ENCODE peak calls at places on chromosomes 6 and 20, in seven cellular contexts. One of them, this sample, is unnamed.

GRCh38 chr6:31498748-31499147 is 803 bp downstream of the MICB start:
- DNase-seq in activated T-helper 2 cell treated with anti-CD3 and anti-CD28 coated beads, Interferon-gamma antibody, Interleukin-2, Interleukin-4, amounts not matched to agents 10 μg/mL and 5 μg/mL and 100 μg/mL, durations not matched to agents 14 hours and 24 hours and 36 hours: no peak
- DNase-seq in SK-N-SH: no peak
- DNase-seq in cardiac septum: no peak
- DNase-seq in activated CD4-positive, alpha-beta T cell treated with anti-CD3 and anti-CD28 coated beads for 48 hours: no peak
- DNase-seq in stimulated activated CD4-positive, alpha-beta T cell treated with anti-CD3 and anti-CD28 coated beads, Interleukin-15, amount 100 ng/mL, for 1 hour: no peak
- DNase-seq in NCI-H2081: no peak
- DNase-seq in this sample: no peak

GRCh38 chr6:36329798-36330291 is 6.8 kb downstream of the BNIP5 start:
- DNase-seq in SK-N-SH: no peak
- DNase-seq in NCI-H2081: no peak
- DNase-seq in stimulated activated CD4-positive, alpha-beta T cell treated with anti-CD3 and anti-CD28 coated beads, Interleukin-15, amount 100 ng/mL, for 1 hour: no peak
- DNase-seq in activated CD4-positive, alpha-beta T cell treated with anti-CD3 and anti-CD28 coated beads for 48 hours: no peak
- DNase-seq in activated T-helper 2 cell treated with anti-CD3 and anti-CD28 coated beads, Interferon-gamma antibody, Interleukin-2, Interleukin-4, amounts not matched to agents 10 μg/mL and 5 μg/mL and 100 μg/mL, durations not matched to agents 14 hours and 24 hours and 36 hours: no peak
- DNase-seq in cardiac septum: no peak
- DNase-seq in this sample: no peak

GRCh38 chr6:150093397-150093796 is 24.5 kb upstream of the ULBP3 start:
- DNase-seq in activated T-helper 2 cell treated with anti-CD3 and anti-CD28 coated beads, Interferon-gamma antibody, Interleukin-2, Interleukin-4, amounts not matched to agents 10 μg/mL and 5 μg/mL and 100 μg/mL, durations not matched to agents 14 hours and 24 hours and 36 hours: no peak
- DNase-seq in stimulated activated CD4-positive, alpha-beta T cell treated with anti-CD3 and anti-CD28 coated beads, Interleukin-15, amount 100 ng/mL, for 1 hour: no peak
- DNase-seq in SK-N-SH: no peak
- DNase-seq in cardiac septum: no peak
- DNase-seq in activated CD4-positive, alpha-beta T cell treated with anti-CD3 and anti-CD28 coated beads for 48 hours: no peak
- DNase-seq in NCI-H2081: no peak
- DNase-seq in this sample: no peak

GRCh38 chr6:87333591-87334181 is 4.6 kb upstream of the GJB7 start:
- DNase-seq in cardiac septum: no peak
- DNase-seq in stimulated activated CD4-positive, alpha-beta T cell treated with anti-CD3 and anti-CD28 coated beads, Interleukin-15, amount 100 ng/mL, for 1 hour: no peak
- DNase-seq in activated CD4-positive, alpha-beta T cell treated with anti-CD3 and anti-CD28 coated beads for 48 hours: no peak
- DNase-seq in NCI-H2081: no peak
- DNase-seq in SK-N-SH: no peak
- DNase-seq in activated T-helper 2 cell treated with anti-CD3 and anti-CD28 coated beads, Interferon-gamma antibody, Interleukin-2, Interleukin-4, amounts not matched to agents 10 μg/mL and 5 μg/mL and 100 μg/mL, durations not matched to agents 14 hours and 24 hours and 36 hours: no peak
- DNase-seq in this sample: no peak

GRCh38 chr6:52362443-52363221 is 681 bp downstream of the PAQR8 start:
- DNase-seq in SK-N-SH: peak; percentile 72
- DNase-seq in stimulated activated CD4-positive, alpha-beta T cell treated with anti-CD3 and anti-CD28 coated beads, Interleukin-15, amount 100 ng/mL, for 1 hour: no peak
- DNase-seq in activated T-helper 2 cell treated with anti-CD3 and anti-CD28 coated beads, Interferon-gamma antibody, Interleukin-2, Interleukin-4, amounts not matched to agents 10 μg/mL and 5 μg/mL and 100 μg/mL, durations not matched to agents 14 hours and 24 hours and 36 hours: peak; percentile 42
- DNase-seq in NCI-H2081: peak; percentile 30
- DNase-seq in cardiac septum: no peak
- DNase-seq in activated CD4-positive, alpha-beta T cell treated with anti-CD3 and anti-CD28 coated beads for 48 hours: no peak
- DNase-seq in this sample: no peak

GRCh38 chr6:89597988-89598387 is 40.6 kb downstream of the LYRM2 start:
- DNase-seq in activated T-helper 2 cell treated with anti-CD3 and anti-CD28 coated beads, Interferon-gamma antibody, Interleukin-2, Interleukin-4, amounts not matched to agents 10 μg/mL and 5 μg/mL and 100 μg/mL, durations not matched to agents 14 hours and 24 hours and 36 hours: no peak
- DNase-seq in SK-N-SH: peak; percentile 62
- DNase-seq in activated CD4-positive, alpha-beta T cell treated with anti-CD3 and anti-CD28 coated beads for 48 hours: no peak
- DNase-seq in stimulated activated CD4-positive, alpha-beta T cell treated with anti-CD3 and anti-CD28 coated beads, Interleukin-15, amount 100 ng/mL, for 1 hour: no peak
- DNase-seq in cardiac septum: no peak
- DNase-seq in NCI-H2081: no peak
- DNase-seq in this sample: no peak

GRCh38 chr6:39076993-39077535 is 28.5 kb downstream of the GLP1R start:
- DNase-seq in NCI-H2081: no peak
- DNase-seq in SK-N-SH: no peak
- DNase-seq in cardiac septum: peak; percentile 33
- DNase-seq in activated T-helper 2 cell treated with anti-CD3 and anti-CD28 coated beads, Interferon-gamma antibody, Interleukin-2, Interleukin-4, amounts not matched to agents 10 μg/mL and 5 μg/mL and 100 μg/mL, durations not matched to agents 14 hours and 24 hours and 36 hours: no peak
- DNase-seq in stimulated activated CD4-positive, alpha-beta T cell treated with anti-CD3 and anti-CD28 coated beads, Interleukin-15, amount 100 ng/mL, for 1 hour: no peak
- DNase-seq in activated CD4-positive, alpha-beta T cell treated with anti-CD3 and anti-CD28 coated beads for 48 hours: no peak
- DNase-seq in this sample: no peak

GRCh38 chr6:4017847-4018193 is 61.1 kb downstream of the FAM217A start:
- DNase-seq in SK-N-SH: peak; percentile 58
- DNase-seq in stimulated activated CD4-positive, alpha-beta T cell treated with anti-CD3 and anti-CD28 coated beads, Interleukin-15, amount 100 ng/mL, for 1 hour: no peak
- DNase-seq in activated T-helper 2 cell treated with anti-CD3 and anti-CD28 coated beads, Interferon-gamma antibody, Interleukin-2, Interleukin-4, amounts not matched to agents 10 μg/mL and 5 μg/mL and 100 μg/mL, durations not matched to agents 14 hours and 24 hours and 36 hours: no peak
- DNase-seq in NCI-H2081: peak; percentile 39
- DNase-seq in activated CD4-positive, alpha-beta T cell treated with anti-CD3 and anti-CD28 coated beads for 48 hours: no peak
- DNase-seq in cardiac septum: no peak
- DNase-seq in this sample: no peak

GRCh38 chr6:25311251-25311910 is 32.2 kb downstream of the CARMIL1 start:
- DNase-seq in stimulated activated CD4-positive, alpha-beta T cell treated with anti-CD3 and anti-CD28 coated beads, Interleukin-15, amount 100 ng/mL, for 1 hour: no peak
- DNase-seq in activated T-helper 2 cell treated with anti-CD3 and anti-CD28 coated beads, Interferon-gamma antibody, Interleukin-2, Interleukin-4, amounts not matched to agents 10 μg/mL and 5 μg/mL and 100 μg/mL, durations not matched to agents 14 hours and 24 hours and 36 hours: no peak
- DNase-seq in cardiac septum: no peak
- DNase-seq in SK-N-SH: no peak
- DNase-seq in NCI-H2081: no peak
- DNase-seq in activated CD4-positive, alpha-beta T cell treated with anti-CD3 and anti-CD28 coated beads for 48 hours: no peak
- DNase-seq in this sample: no peak

GRCh38 chr6:85676086-85676729 is 33.5 kb upstream of the SYNCRIP start:
- DNase-seq in stimulated activated CD4-positive, alpha-beta T cell treated with anti-CD3 and anti-CD28 coated beads, Interleukin-15, amount 100 ng/mL, for 1 hour: no peak
- DNase-seq in NCI-H2081: no peak
- DNase-seq in SK-N-SH: no peak
- DNase-seq in activated T-helper 2 cell treated with anti-CD3 and anti-CD28 coated beads, Interferon-gamma antibody, Interleukin-2, Interleukin-4, amounts not matched to agents 10 μg/mL and 5 μg/mL and 100 μg/mL, durations not matched to agents 14 hours and 24 hours and 36 hours: no peak
- DNase-seq in cardiac septum: no peak
- DNase-seq in activated CD4-positive, alpha-beta T cell treated with anti-CD3 and anti-CD28 coated beads for 48 hours: no peak
- DNase-seq in this sample: no peak

GRCh38 chr6:157832250-157832967 is 9.4 kb downstream of the SNX9 start:
- DNase-seq in activated CD4-positive, alpha-beta T cell treated with anti-CD3 and anti-CD28 coated beads for 48 hours: no peak
- DNase-seq in cardiac septum: no peak
- DNase-seq in SK-N-SH: no peak
- DNase-seq in NCI-H2081: no peak
- DNase-seq in stimulated activated CD4-positive, alpha-beta T cell treated with anti-CD3 and anti-CD28 coated beads, Interleukin-15, amount 100 ng/mL, for 1 hour: no peak
- DNase-seq in activated T-helper 2 cell treated with anti-CD3 and anti-CD28 coated beads, Interferon-gamma antibody, Interleukin-2, Interleukin-4, amounts not matched to agents 10 μg/mL and 5 μg/mL and 100 μg/mL, durations not matched to agents 14 hours and 24 hours and 36 hours: no peak
- DNase-seq in this sample: no peak

GRCh38 chr20:14518648-14519047 is 181.2 kb upstream of the FLRT3 start:
- DNase-seq in NCI-H2081: no peak
- DNase-seq in SK-N-SH: peak; percentile 54
- DNase-seq in activated T-helper 2 cell treated with anti-CD3 and anti-CD28 coated beads, Interferon-gamma antibody, Interleukin-2, Interleukin-4, amounts not matched to agents 10 μg/mL and 5 μg/mL and 100 μg/mL, durations not matched to agents 14 hours and 24 hours and 36 hours: no peak
- DNase-seq in stimulated activated CD4-positive, alpha-beta T cell treated with anti-CD3 and anti-CD28 coated beads, Interleukin-15, amount 100 ng/mL, for 1 hour: no peak
- DNase-seq in activated CD4-positive, alpha-beta T cell treated with anti-CD3 and anti-CD28 coated beads for 48 hours: no peak
- DNase-seq in cardiac septum: no peak
- DNase-seq in this sample: no peak

GRCh38 chr6:156511051-156511450 is 266.1 kb upstream of the ARID1B start:
- DNase-seq in activated CD4-positive, alpha-beta T cell treated with anti-CD3 and anti-CD28 coated beads for 48 hours: no peak
- DNase-seq in SK-N-SH: no peak
- DNase-seq in stimulated activated CD4-positive, alpha-beta T cell treated with anti-CD3 and anti-CD28 coated beads, Interleukin-15, amount 100 ng/mL, for 1 hour: no peak
- DNase-seq in NCI-H2081: no peak
- DNase-seq in activated T-helper 2 cell treated with anti-CD3 and anti-CD28 coated beads, Interferon-gamma antibody, Interleukin-2, Interleukin-4, amounts not matched to agents 10 μg/mL and 5 μg/mL and 100 μg/mL, durations not matched to agents 14 hours and 24 hours and 36 hours: no peak
- DNase-seq in cardiac septum: no peak
- DNase-seq in this sample: no peak

This sample was measured in thoracic aorta.